ENCODE peak calls at places on chromosomes 5 and 9, in four cellular contexts. U is H1, A is HepG2, W is K562. S is an unnamed sample.

GRCh38 chr9:34884732-34885131 is 73.4 kb upstream of the PHF24 start:
- DNase-seq in A (no peak), W (no peak), U (no peak), S (no peak)

GRCh38 chr5:93452255-93452654 is 128.8 kb downstream of the NR2F1-AS1 start:
- DNase-seq in W (no peak), U (no peak), A (no peak), S (no peak)

GRCh38 chr9:121369595-121370265 is at the start of gene STOM:
- DNase-seq in W (no peak), A (peak), U (no peak), S (no peak)

GRCh38 chr5:6902597-6902996 is 189.4 kb downstream of the TENT4A start:
- DNase-seq in A (no peak), W (no peak), U (no peak), S (no peak)

GRCh38 chr5:167982-168660 is 23.2 kb upstream of the LRRC14B start:
- DNase-seq in A (no peak), W (no peak), U (no peak), S (no peak)

GRCh38 chr5:137888875-137889759 is at the start of gene PKD2L2:
- DNase-seq in W (peak), U (peak), A (no peak), S (no peak)

GRCh38 chr9:100739666-100740065 is 161.8 kb downstream of the CAVIN4 start:
- DNase-seq in U (no peak), A (no peak), W (no peak), S (no peak)

GRCh38 chr5:69415584-69415958 is 655 bp downstream of the MARVELD2 start:
- DNase-seq in U (no peak), A (peak), W (no peak), S (peak)

GRCh38 chr5:145834554-145834916 is 607 bp downstream of the PRELID2 start:
- DNase-seq in U (no peak), W (no peak), A (no peak), S (no peak)

GRCh38 chr9:95004452-95005275 is 278.2 kb downstream of the AOPEP start:
- DNase-seq in W (peak), U (no peak), A (peak), S (no peak)

GRCh38 chr5:164204338-164204946 is 699.0 kb downstream of the MAT2B start:
- DNase-seq in A (no peak), W (no peak), U (no peak), S (no peak)

GRCh38 chr9:113499876-113500497 is 36.5 kb downstream of the RGS3 start:
- DNase-seq in U (no peak), W (no peak), A (no peak), S (no peak)

GRCh38 chr5:151671979-151672378 is 14.7 kb downstream of the SPARC start:
- DNase-seq in U (no peak), A (no peak), W (no peak), S (no peak)

GRCh38 chr5:67268233-67269011 is 71.8 kb upstream of the CD180 start:
- DNase-seq in U (no peak), A (peak), W (no peak), S (no peak)

GRCh38 chr5:102843997-102844396 is 88.9 kb downstream of the PAM start:
- DNase-seq in W (no peak), U (no peak), A (no peak), S (no peak)

GRCh38 chr9:115291841-115292240 is 173.9 kb upstream of the TNC start:
- DNase-seq in W (no peak), A (no peak), U (no peak), S (no peak)

GRCh38 chr5:140341591-140341990 is 4.8 kb downstream of the HBEGF start:
- DNase-seq in W (no peak), U (no peak), A (no peak), S (no peak)

GRCh38 chr9:87685871-87686519 is 39.9 kb upstream of the CTSL start:
- DNase-seq in A (no peak), W (no peak), U (no peak), S (no peak)

GRCh38 chr9:84711398-84711777 is 41.9 kb downstream of the NTRK2 start:
- DNase-seq in W (no peak), U (no peak), A (no peak), S (no peak)

GRCh38 chr5:108983456-108984092 is 235.9 kb downstream of the FER start:
- DNase-seq in W (no peak), U (no peak), A (no peak), S (no peak)

GRCh38 chr5:23494558-23494957 is 12.9 kb upstream of the PRDM9 start:
- DNase-seq in A (no peak), U (no peak), W (no peak), S (no peak)

GRCh38 chr9:34823778-34824177 is 113.8 kb upstream of the CCL21 start:
- DNase-seq in A (no peak), W (no peak), U (no peak), S (no peak)

GRCh38 chr9:117334101-117334500 is 80.8 kb downstream of the ASTN2 start:
- DNase-seq in A (no peak), U (no peak), W (no peak), S (no peak)

GRCh38 chr5:31122998-31123950 is 70.2 kb upstream of the CDH6 start:
- DNase-seq in W (no peak), U (no peak), A (no peak), S (no peak)

GRCh38 chr5:115579747-115580173 is 22.5 kb downstream of the TICAM2 start:
- DNase-seq in U (no peak), A (no peak), W (no peak), S (no peak)

GRCh38 chr9:23603311-23603710 is 222.7 kb downstream of the ELAVL2 start:
- DNase-seq in W (no peak), A (no peak), U (no peak), S (no peak)

GRCh38 chr9:95360866-95361265 is 43.4 kb upstream of the FANCC start:
- DNase-seq in U (no peak), W (no peak), A (no peak), S (no peak)

GRCh38 chr9:90095682-90096081 is 490.9 kb downstream of the GADD45G start:
- DNase-seq in W (no peak), U (no peak), A (no peak), S (no peak)

GRCh38 chr9:17402309-17402708 is 176.6 kb upstream of the SH3GL2 start:
- DNase-seq in U (no peak), W (no peak), A (peak), S (no peak)

GRCh38 chr9:120513825-120514598 is 66.0 kb downstream of the CDK5RAP2 start:
- DNase-seq in U (no peak), A (no peak), W (no peak), S (no peak)

GRCh38 chr5:135821061-135821781 is 13.2 kb upstream of the SLC25A48 start:
- DNase-seq in A (no peak), W (no peak), U (no peak), S (no peak)

GRCh38 chr9:38066907-38067610 is 2.0 kb downstream of the SHB start:
- DNase-seq in A (no peak), W (no peak), U (no peak), S (no peak)
- TF ChIP-seq FOSL1 in A (no peak), W (no peak), U (no peak), S (no peak)

DNA sequence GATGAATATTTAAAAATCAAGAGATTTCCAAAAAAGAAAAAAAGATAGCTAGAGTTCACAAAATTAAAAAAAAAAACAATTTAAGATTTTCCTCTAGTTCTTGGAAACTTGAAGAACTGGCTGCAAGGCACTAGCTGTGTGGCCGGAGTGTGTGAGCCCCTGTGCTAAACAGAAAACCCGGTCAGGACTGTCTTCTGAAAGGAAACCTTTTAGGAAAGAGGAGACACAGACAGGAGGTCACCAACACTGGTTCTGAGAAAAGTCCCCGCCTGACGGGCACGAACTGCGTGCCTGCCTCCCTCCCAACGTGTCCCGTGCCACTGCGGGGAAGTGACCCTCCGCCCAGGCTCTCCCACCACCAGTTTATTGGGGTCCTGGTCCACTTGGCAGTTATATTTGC is 15.2 kb downstream of the TTF1 start:
- DNase-seq in U (no peak), W (no peak), A (no peak), S (no peak)
- TF ChIP-seq FOSL1 in U (no peak), W (no peak), A (no peak), S (no peak)

GRCh38 chr5:175059687-175060194 is 335.4 kb downstream of the MSX2 start:
- DNase-seq in U (peak), W (no peak), A (peak), S (peak)
- TF ChIP-seq FOSL1 in U (no peak), W (no peak), A (no peak), S (no peak)

GRCh38 chr5:72556351-72557146 is 49.3 kb upstream of the ZNF366 start:
- DNase-seq in A (peak), U (peak), W (no peak), S (no peak)
- TF ChIP-seq FOSL1 in A (no peak), U (no peak), W (no peak), S (no peak)

GRCh38 chr9:6230037-6230778 is 14.6 kb downstream of the IL33 start:
- DNase-seq in U (no peak), W (no peak), A (no peak), S (no peak)
- TF ChIP-seq FOSL1 in U (no peak), W (no peak), A (no peak), S (no peak)

DNA sequence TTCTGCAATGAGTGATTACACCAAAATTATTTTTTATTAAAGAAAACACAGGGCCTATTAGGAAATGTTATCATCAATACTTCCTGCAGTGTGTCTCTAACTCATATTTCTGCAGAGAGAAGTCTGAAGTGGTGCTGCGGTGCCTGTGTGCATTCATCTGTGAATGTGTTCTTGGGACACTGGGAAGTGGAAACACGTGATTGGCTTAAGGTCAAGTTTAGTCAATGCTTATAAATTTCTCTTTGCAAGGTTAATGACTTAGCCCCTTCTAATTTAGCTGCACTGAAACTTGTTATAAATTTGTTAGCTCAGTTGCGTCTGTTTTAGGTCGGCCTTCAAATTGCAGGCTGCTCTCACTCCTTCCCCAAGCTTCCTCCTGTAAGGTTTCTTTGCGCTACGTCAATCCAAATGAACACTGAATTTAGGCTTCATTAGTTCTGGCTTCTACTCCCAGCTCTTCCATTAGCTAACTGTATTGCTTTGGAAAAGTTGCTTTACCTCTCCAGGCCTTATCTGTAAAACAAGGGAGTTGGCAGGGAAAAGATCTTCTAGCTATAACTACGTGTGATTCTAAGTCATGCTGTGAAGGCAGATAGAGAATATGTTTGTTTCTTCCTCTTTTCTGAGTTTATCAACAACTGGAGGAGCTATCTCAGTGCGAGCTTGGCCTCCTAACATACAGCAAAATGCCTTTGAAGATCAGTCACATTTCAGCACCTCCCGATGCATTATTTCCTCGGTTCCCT is 341.9 kb downstream of the NFIB start:
- DNase-seq in W (no peak), U (no peak), A (no peak), S (no peak)
- TF ChIP-seq FOSL1 in W (no peak), U (no peak), A (no peak), S (no peak)